ENCODE peak calls at places on chromosomes 11 and 22, in eight cellular contexts. U is PC-3, A is dorsolateral prefrontal cortex, M is GM12864, L is fibroblast of villous mesenchyme, B is heart right ventricle, O is fibroblast of pulmonary artery, J is left lung. Y is an unnamed sample.

GRCh38 chr22:29856496-29856895 is 18.4 kb upstream of the ASCC2 start:
- DNase-seq in B (no peak), J (no peak), O (no peak), A (no peak), M (no peak), L (no peak), U (no peak), Y (no peak)

GRCh38 chr11:72629266-72629665 is 45.0 kb downstream of the PDE2A start:
- DNase-seq in J (peak; percentile 67), O (no peak), A (peak; percentile 77), M (no peak), U (no peak), L (no peak), B (peak; percentile 72), Y (peak; percentile 34)

GRCh38 chr11:67282155-67282875 is 6.8 kb upstream of the ANKRD13D start:
- DNase-seq in M (no peak), B (peak; percentile 13), L (no peak), A (no peak), O (no peak), J (peak; percentile 58), U (no peak), Y (no peak)

GRCh38 chr11:21771097-21771496 is 421.8 kb upstream of the ANO5 start:
- DNase-seq in M (no peak), L (no peak), O (no peak), B (no peak), J (no peak), A (no peak), U (no peak), Y (no peak)

GRCh38 chr11:36540998-36541397 is 26.8 kb upstream of the RAG1 start:
- DNase-seq in L (peak; percentile 58), J (no peak), A (no peak), U (peak; percentile 60), O (peak; percentile 69), M (peak; percentile 46), B (no peak), Y (peak; percentile 30)

GRCh38 chr11:6629892-6630631 is 10.8 kb upstream of the TPP1 start:
- DNase-seq in U (no peak), M (no peak), A (no peak), B (no peak), J (peak; percentile 81), O (no peak), L (no peak), Y (no peak)

GRCh38 chr22:23055448-23056179 is 14.7 kb upstream of the GNAZ start:
- DNase-seq in B (no peak), J (no peak), L (no peak), U (no peak), O (no peak), A (no peak), M (no peak), Y (no peak)

GRCh38 chr22:47307812-47308211 is 545.4 kb downstream of the TBC1D22A start:
- DNase-seq in U (no peak), M (no peak), O (no peak), B (no peak), J (no peak), A (no peak), L (peak; percentile 36), Y (peak; percentile 56)

GRCh38 chr11:83725718-83726117 is 439.6 kb upstream of the CCDC90B start:
- DNase-seq in O (no peak), M (no peak), U (no peak), L (no peak), A (no peak), J (no peak), B (no peak), Y (no peak)

GRCh38 chr22:32591620-32592019 is 117.0 kb downstream of the FBXO7 start:
- DNase-seq in M (no peak), L (peak; percentile 99), J (no peak), B (no peak), U (no peak), A (no peak), O (peak; percentile 82), Y (peak; percentile 96)

GRCh38 chr11:121687961-121688566 is 235.3 kb upstream of the SORL1-AS1 start:
- DNase-seq in L (peak; percentile 62), O (peak; percentile 35), U (peak; percentile 60), J (no peak), M (no peak), B (no peak), A (no peak), Y (no peak)

GRCh38 chr22:47071078-47071811 is 308.8 kb downstream of the TBC1D22A start:
- DNase-seq in J (peak; percentile 51), L (no peak), B (no peak), O (no peak), A (no peak), M (no peak), U (no peak), Y (no peak)

GRCh38 chr11:66686801-66687750 is 9.4 kb upstream of the RBM4B start:
- DNase-seq in L (no peak), B (no peak), O (no peak), U (no peak), J (no peak), M (no peak), A (peak; percentile 19), Y (no peak)

GRCh38 chr11:65055538-65055937 is 2.8 kb downstream of the NAALADL1 start:
- DNase-seq in L (no peak), B (no peak), M (no peak), U (no peak), O (no peak), A (no peak), J (no peak), Y (no peak)

GRCh38 chr11:86201371-86201770 is 43.2 kb upstream of the EED start:
- DNase-seq in L (no peak), M (no peak), B (no peak), J (no peak), O (peak; percentile 38), A (no peak), U (no peak), Y (peak; percentile 18)

GRCh38 chr11:95790933-95791247 is 592 bp downstream of the CEP57 start:
- DNase-seq in O (peak; percentile 71), M (peak; percentile 59), J (peak; percentile 83), U (peak; percentile 65), B (peak; percentile 43), A (no peak), L (peak; percentile 72), Y (peak; percentile 42)

GRCh38 chr11:61090521-61090920 is 11.8 kb upstream of the CD5 start:
- DNase-seq in A (no peak), M (no peak), U (no peak), B (no peak), L (no peak), J (peak; percentile 57), O (no peak), Y (no peak)

GRCh38 chr11:1387961-1388762 is 1.6 kb upstream of the BRSK2 start:
- DNase-seq in L (no peak), O (no peak), M (no peak), A (no peak), U (no peak), B (peak; percentile 6), J (peak; percentile 76), Y (no peak)

DNA sequence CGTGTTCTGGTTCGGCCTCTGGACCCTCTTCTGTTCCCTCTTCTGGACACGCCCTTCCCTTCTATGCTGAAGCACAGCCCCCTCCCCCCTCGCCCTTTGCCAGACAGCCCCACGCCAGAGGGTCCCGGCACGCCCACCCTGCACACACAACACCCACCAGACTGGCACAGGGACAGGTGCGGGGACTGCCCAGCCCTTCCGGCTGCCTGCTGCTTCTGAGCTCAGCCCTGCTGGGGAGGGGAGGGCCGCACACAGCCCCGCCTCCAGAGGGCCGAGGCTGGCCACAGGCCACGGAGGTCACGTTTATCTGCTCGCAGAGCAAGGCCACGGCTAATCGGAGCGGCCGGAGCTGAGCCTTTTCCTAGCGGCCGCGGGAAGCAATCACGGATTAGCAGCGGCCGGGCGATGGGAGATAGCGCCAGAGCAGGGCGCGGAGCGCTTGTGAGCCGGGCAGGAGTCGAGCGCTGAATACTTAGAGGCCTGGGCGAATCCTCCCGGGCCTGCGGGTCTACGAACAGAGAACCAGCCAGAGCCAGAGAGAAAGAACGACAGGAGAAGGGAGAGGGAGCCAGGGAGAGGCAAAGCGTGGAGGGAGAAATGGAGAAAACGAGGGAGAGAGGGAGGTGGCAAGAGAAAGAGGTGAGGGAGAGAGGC is 21.5 kb downstream of the OTUB1 start:
- DNase-seq in U (no peak), O (peak; percentile 30), B (peak; percentile 84), J (peak; percentile 92), A (peak; percentile 40), M (no peak), L (peak; percentile 65), Y (no peak)
- TF ChIP-seq CTCF in U (no peak), O (peak; percentile 11), B (peak; percentile 43), J (peak; percentile 41), A (no peak), M (no peak), L (peak; percentile 42), Y (no peak)

GRCh38 chr11:17477084-17477333 is 364 bp upstream of the ABCC8 start:
- DNase-seq in L (no peak), M (no peak), A (no peak), J (no peak), B (no peak), U (no peak), O (no peak), Y (no peak)
- H3K4me3 ChIP-seq in L (no peak overlapping the region), M (no peak overlapping the region), A (peak overlapping the region; percentile 61), J (no peak overlapping the region), B (peak overlapping the region; percentile 55), U (no peak overlapping the region), O (no peak overlapping the region), Y (no peak overlapping the region)

GRCh38 chr22:40196628-40197027 is 18.9 kb downstream of the TNRC6B start:
- DNase-seq in B (no peak), A (no peak), M (no peak), J (no peak), O (peak; percentile 88), L (peak; percentile 94), U (peak; percentile 84), Y (peak; percentile 89)

GRCh38 chr22:40194656-40195055 is 16.9 kb downstream of the TNRC6B start:
- DNase-seq in J (no peak), B (no peak), O (no peak), L (no peak), U (no peak), M (no peak), A (no peak), Y (no peak)

GRCh38 chr22:40190501-40190900 is 12.8 kb downstream of the TNRC6B start:
- DNase-seq in J (no peak), A (no peak), M (no peak), B (peak; percentile 36), U (no peak), O (no peak), L (no peak), Y (no peak)

GRCh38 chr22:40189979-40190378 is 12.3 kb downstream of the TNRC6B start:
- DNase-seq in B (no peak), O (no peak), M (no peak), U (peak; percentile 52), A (no peak), L (no peak), J (no peak), Y (no peak)

GRCh38 chr22:40193429-40194421 is 16.0 kb downstream of the TNRC6B start:
- DNase-seq in L (peak; percentile 56), U (peak; percentile 31), B (no peak), O (peak; percentile 58), J (no peak), A (no peak), M (no peak), Y (peak; percentile 49)
- TF ChIP-seq CTCF in L (peak; percentile 47), U (peak; percentile 62), B (peak; percentile 41), O (peak; percentile 43), J (no peak), A (peak; percentile 56), M (no peak), Y (peak; percentile 44)

DNA sequence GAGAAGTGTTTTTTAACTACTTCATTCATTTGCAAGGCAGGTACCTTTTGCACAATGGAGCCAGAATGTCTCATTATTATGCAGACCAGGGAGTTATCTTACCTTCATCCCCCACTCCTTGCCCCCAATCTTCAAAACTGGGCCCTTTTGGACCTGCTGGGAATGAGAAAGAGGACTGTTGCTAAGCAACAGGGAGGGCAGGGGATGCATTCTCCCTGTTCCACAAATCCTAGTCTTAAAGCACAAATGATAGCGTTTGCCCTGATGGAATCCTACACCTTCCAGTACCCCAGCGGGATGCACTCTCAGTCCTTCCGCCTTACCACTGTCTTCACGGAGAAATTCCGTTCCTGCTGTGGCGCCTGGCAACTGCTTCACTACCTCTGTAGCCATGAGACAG is 4.1 kb upstream of the KCNJ1 start:
- DNase-seq in L (no peak), U (no peak), M (no peak), A (no peak), B (no peak), J (no peak), O (no peak), Y (no peak)
- H3K4me3 ChIP-seq in L (no peak overlapping the region), U (no peak overlapping the region), M (no peak overlapping the region), A (no peak overlapping the region), B (no peak overlapping the region), J (no peak overlapping the region), O (no peak overlapping the region), Y (no peak overlapping the region)